ENCODE peak calls at places on chromosomes 13 and 19, in five cellular contexts. X is HepG2, T is HCT116, J is GM12878, N is H1. O is an unnamed sample.

GRCh38 chr19:18274303-18274775 is at the start of gene IQCN:
- DNase-seq in N (no peak), T (no peak), J (no peak), X (peak; percentile 62), O (no peak)

GRCh38 chr13:87259479-87260083 is 411.6 kb upstream of the SLITRK5 start:
- DNase-seq in N (no peak), T (peak; percentile 13), X (peak; percentile 8), J (no peak), O (no peak)

GRCh38 chr19:47589824-47590223 is 16.9 kb upstream of the ZNF541 start:
- DNase-seq in X (no peak), T (no peak), N (no peak), J (no peak), O (no peak)

GRCh38 chr13:41520699-41521630 is 63.6 kb downstream of the RGCC start:
- DNase-seq in X (no peak), N (no peak), J (no peak), T (no peak), O (no peak)

GRCh38 chr19:35717665-35718344 is at the start of gene KMT2B:
- DNase-seq in J (no peak), N (peak; percentile 94), X (no peak), T (no peak), O (peak; percentile 95)

GRCh38 chr13:50731400-50731799 is 112.1 kb downstream of the DLEU7 start:
- DNase-seq in N (no peak), J (peak; percentile 8), X (no peak), T (no peak), O (no peak)

GRCh38 chr13:64248371-64249065 is 2832.9 kb upstream of the PCDH20 start:
- DNase-seq in J (no peak), T (no peak), N (no peak), X (no peak), O (no peak)

GRCh38 chr13:23386533-23386932 is 47.0 kb downstream of the SACS start:
- DNase-seq in J (no peak), X (no peak), T (no peak), N (no peak), O (no peak)

GRCh38 chr13:25778302-25778701 is 273.5 kb downstream of the SHISA2 start:
- DNase-seq in N (no peak), J (no peak), T (no peak), X (no peak), O (no peak)

GRCh38 chr19:54114340-54114826 is 1.1 kb downstream of the TFPT start:
- DNase-seq in X (no peak), T (no peak), N (peak; percentile 49), J (no peak), O (no peak)

GRCh38 chr13:24286624-24287023 is 22.8 kb upstream of the C1QTNF9 start:
- DNase-seq in N (no peak), X (no peak), T (no peak), J (no peak), O (no peak)

GRCh38 chr13:109509154-109509905 is 277.1 kb downstream of the IRS2 start:
- DNase-seq in N (no peak), X (no peak), J (no peak), T (no peak), O (no peak)

GRCh38 chr19:32977269-32977668 is 5.2 kb downstream of the FAAP24 start:
- DNase-seq in X (no peak), T (no peak), J (no peak), N (no peak), O (no peak)

GRCh38 chr19:9857920-9858746 is 23.0 kb downstream of the PIN1 start:
- DNase-seq in J (no peak), N (no peak), T (no peak), X (no peak), O (no peak)

GRCh38 chr13:25478186-25478585 is 106.4 kb downstream of the ATP8A2 start:
- DNase-seq in T (no peak), X (peak; percentile 44), J (no peak), N (no peak), O (peak; percentile 4)

GRCh38 chr13:39835253-39835652 is 179.8 kb downstream of the COG6 start:
- DNase-seq in T (no peak), X (no peak), N (no peak), J (no peak), O (no peak)

GRCh38 chr13:101144808-101145419 is 271.4 kb downstream of the NALCN start:
- DNase-seq in J (peak; percentile 5), T (peak; percentile 39), N (no peak), X (peak; percentile 38), O (peak; percentile 28)

GRCh38 chr19:57664269-57665127 is 4.2 kb upstream of the ZSCAN4 start:
- DNase-seq in X (peak; percentile 39), N (peak; percentile 83), J (no peak), T (no peak), O (peak; percentile 58)

GRCh38 chr13:46553521-46553885 is 533 bp downstream of the LRCH1 start:
- DNase-seq in T (no peak), N (peak; percentile 73), J (no peak), X (no peak), O (peak; percentile 45)

GRCh38 chr13:67351915-67352314 is 121.8 kb upstream of the PCDH9 start:
- DNase-seq in X (no peak), J (no peak), T (no peak), N (no peak), O (no peak)

GRCh38 chr13:79245937-79246574 is 160.0 kb downstream of the RBM26 start:
- DNase-seq in X (no peak), T (no peak), J (peak; percentile 16), N (no peak), O (no peak)
- TF ChIP-seq ZNF274 in X (no peak), T (no peak), J (no peak), N (no peak), O (no peak)

DNA sequence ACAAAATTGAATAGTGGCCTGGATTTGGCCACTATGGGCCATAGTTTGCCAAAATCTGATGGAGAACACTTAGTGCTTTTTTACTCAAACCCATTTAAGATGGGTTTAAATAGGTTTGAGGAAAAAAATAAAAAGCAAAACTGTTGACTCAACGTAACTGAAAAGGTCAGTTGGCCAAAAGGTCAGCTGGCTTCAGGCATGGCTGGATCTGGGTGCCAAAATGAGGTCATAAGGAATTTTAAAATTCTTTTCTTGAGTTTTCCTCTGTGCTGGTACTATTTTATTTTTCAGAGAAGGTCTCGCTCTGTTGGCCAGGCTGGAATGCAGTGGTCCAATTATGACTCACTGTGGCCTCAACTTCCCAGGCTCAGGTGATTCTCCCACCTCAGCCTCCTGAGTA is 51.0 kb downstream of the ACSBG2 start:
- DNase-seq in T (no peak), J (no peak), X (no peak), N (no peak), O (no peak)
- TF ChIP-seq SIN3A in T (no peak), J (no peak), X (no peak), N (no peak), O (no peak)

GRCh38 chr13:44050450-44051063 is 170.9 kb downstream of the LACC1 start:
- DNase-seq in N (no peak), J (no peak), X (peak; percentile 7), T (peak; percentile 32), O (peak; percentile 4)
- TF ChIP-seq ZNF274 in N (no peak), J (no peak), X (no peak), T (no peak), O (no peak)

GRCh38 chr13:113834496-113835200 is 29.2 kb downstream of the GAS6 start:
- DNase-seq in N (no peak), T (no peak), J (no peak), X (no peak), O (no peak)
- TF ChIP-seq SIN3A in N (no peak), T (no peak), J (no peak), X (no peak), O (no peak)

GRCh38 chr19:5355693-5356092 is 15.1 kb upstream of the PTPRS start:
- DNase-seq in T (no peak), X (no peak), J (no peak), N (no peak), O (no peak)

GRCh38 chr19:5355076-5355475 is 14.5 kb upstream of the PTPRS start:
- DNase-seq in J (no peak), T (no peak), N (no peak), X (no peak), O (no peak)

GRCh38 chr19:5352229-5352763 is 11.7 kb upstream of the PTPRS start:
- DNase-seq in N (no peak), J (no peak), T (peak; percentile 84), X (no peak), O (no peak)

GRCh38 chr19:5356428-5356827 is 15.8 kb upstream of the PTPRS start:
- DNase-seq in J (no peak), T (no peak), N (no peak), X (no peak), O (no peak)

GRCh38 chr19:5354403-5354802 is 13.8 kb upstream of the PTPRS start:
- DNase-seq in J (no peak), N (peak; percentile 76), X (peak; percentile 34), T (no peak), O (peak; percentile 49)
- TF ChIP-seq ZNF274 in J (no peak), N (no peak), X (peak; percentile 20), T (no peak), O (no peak)

GRCh38 chr19:42634409-42635232 is 39.9 kb upstream of the CEACAM8 start:
- DNase-seq in J (no peak), T (peak; percentile 29), X (peak; percentile 32), N (peak; percentile 47), O (peak; percentile 43)
- TF ChIP-seq SIN3A in J (no peak), T (no peak), X (no peak), N (no peak), O (no peak)

DNA sequence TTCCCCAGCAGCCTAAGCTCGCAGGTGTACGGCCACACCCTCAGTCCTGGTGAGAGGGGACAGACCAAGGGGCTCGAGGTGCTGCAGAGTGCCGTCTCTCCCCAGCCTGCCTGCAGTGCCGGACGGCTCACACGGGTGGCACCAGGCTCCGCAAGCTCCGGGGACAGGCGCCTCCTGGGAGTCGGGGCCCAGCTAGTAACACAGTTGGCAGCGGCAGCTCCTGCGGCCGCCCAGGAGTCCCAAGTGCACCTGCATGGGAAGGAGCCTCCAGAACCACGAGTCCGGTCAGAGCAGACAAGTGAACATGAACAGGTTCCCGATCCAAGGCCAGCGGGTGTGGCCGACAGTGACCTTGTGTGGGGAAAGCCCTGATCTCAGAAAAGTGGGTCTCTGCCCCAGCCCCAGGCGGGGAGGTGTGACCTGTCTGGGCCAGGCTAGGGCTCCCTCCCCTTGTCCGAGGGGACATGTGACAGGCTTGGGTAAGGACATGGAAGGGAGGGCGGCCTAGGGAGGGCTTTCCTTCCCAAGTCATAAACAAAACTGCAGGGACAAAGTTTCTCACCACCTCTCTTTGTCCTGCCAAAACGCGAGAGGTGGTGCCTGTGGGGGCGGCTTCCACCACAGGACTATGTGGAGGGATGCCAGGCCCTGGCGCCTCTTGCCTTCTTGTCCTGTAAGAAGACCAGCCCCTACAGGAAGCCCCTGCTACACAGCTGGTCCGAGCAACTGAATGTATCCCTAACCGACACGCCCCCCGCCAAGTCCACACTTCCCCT is 46.5 kb downstream of the MLLT1 start:
- DNase-seq in J (no peak), X (no peak), N (no peak), T (no peak), O (no peak)
- TF ChIP-seq ZNF274 in J (no peak), X (no peak), N (no peak), T (no peak), O (no peak)

GRCh38 chr19:40829205-40829604 is 21.0 kb downstream of the CYP2A6 start:
- DNase-seq in N (no peak), T (no peak), J (no peak), X (no peak), O (no peak)
- TF ChIP-seq SIN3A in N (no peak), T (no peak), J (no peak), X (no peak), O (no peak)

O was measured in K562.